ENCODE peak calls at places on chromosomes 4 and X, in five cellular contexts. W is uterus, I is foreskin fibroblast, Q is H7, T is upper lobe of right lung. O is an unnamed sample.

GRCh38 chr4:62133977-62134376 is 933.9 kb downstream of the ADGRL3 start:
- DNase-seq in W (no peak), I (no peak), Q (no peak), T (no peak), O (no peak)

GRCh38 chrX:121876316-121876715 is 828.9 kb downstream of the GLUD2 start:
- DNase-seq in W (no peak), I (peak), Q (no peak), T (no peak), O (no peak)

GRCh38 chr4:13160906-13161305 is 323.2 kb downstream of the RAB28 start:
- DNase-seq in W (no peak), I (no peak), Q (no peak), T (no peak), O (no peak)

GRCh38 chr4:21628916-21629315 is 319.7 kb downstream of the KCNIP4 start:
- DNase-seq in W (no peak), I (no peak), Q (no peak), T (no peak), O (no peak)

GRCh38 chrX:119455264-119455663 is 13.0 kb upstream of the SLC25A5 start:
- DNase-seq in W (no peak), I (no peak), Q (no peak), T (no peak), O (peak)

GRCh38 chrX:154136627-154137161 is 7.3 kb upstream of the OPN1LW start:
- DNase-seq in W (peak), I (peak), Q (peak), T (peak), O (peak)

GRCh38 chrX:20217279-20217678 is 49.4 kb downstream of the RPS6KA3 start:
- DNase-seq in W (no peak), I (peak), Q (no peak), T (no peak), O (peak)

GRCh38 chr4:34371676-34372075 is 1872.6 kb downstream of the ARAP2 start:
- DNase-seq in W (no peak), I (no peak), Q (no peak), T (no peak), O (no peak)

GRCh38 chrX:122972604-122973003 is 211.5 kb upstream of the GRIA3 start:
- DNase-seq in W (no peak), I (no peak), Q (no peak), T (no peak), O (no peak)

GRCh38 chr4:167883271-167883670 is 209.1 kb upstream of the ANXA10 start:
- DNase-seq in W (no peak), I (no peak), Q (no peak), T (no peak), O (peak)

GRCh38 chr4:142519342-142519741 is 326.8 kb downstream of the INPP4B start:
- DNase-seq in W (no peak), I (no peak), Q (no peak), T (no peak), O (no peak)

GRCh38 chr4:82372502-82372873 is 1.3 kb downstream of the HNRNPD start:
- DNase-seq in W (no peak), I (no peak), Q (peak), T (no peak), O (peak)

GRCh38 chrX:74063426-74064155 is 240.4 kb upstream of the ZCCHC13 start:
- DNase-seq in W (no peak), I (no peak), Q (no peak), T (no peak), O (no peak)

GRCh38 chr4:14607578-14607977 is 394.7 kb upstream of the CPEB2 start:
- DNase-seq in W (no peak), I (peak), Q (no peak), T (no peak), O (no peak)

GRCh38 chr4:185810746-185811508 is 1.1 kb downstream of the SORBS2 start:
- DNase-seq in W (no peak), I (no peak), Q (peak), T (no peak), O (no peak)
- H3K4me3 ChIP-seq in W (no peak), I (no peak), Q (no peak), T (peak), O (peak)

DNA sequence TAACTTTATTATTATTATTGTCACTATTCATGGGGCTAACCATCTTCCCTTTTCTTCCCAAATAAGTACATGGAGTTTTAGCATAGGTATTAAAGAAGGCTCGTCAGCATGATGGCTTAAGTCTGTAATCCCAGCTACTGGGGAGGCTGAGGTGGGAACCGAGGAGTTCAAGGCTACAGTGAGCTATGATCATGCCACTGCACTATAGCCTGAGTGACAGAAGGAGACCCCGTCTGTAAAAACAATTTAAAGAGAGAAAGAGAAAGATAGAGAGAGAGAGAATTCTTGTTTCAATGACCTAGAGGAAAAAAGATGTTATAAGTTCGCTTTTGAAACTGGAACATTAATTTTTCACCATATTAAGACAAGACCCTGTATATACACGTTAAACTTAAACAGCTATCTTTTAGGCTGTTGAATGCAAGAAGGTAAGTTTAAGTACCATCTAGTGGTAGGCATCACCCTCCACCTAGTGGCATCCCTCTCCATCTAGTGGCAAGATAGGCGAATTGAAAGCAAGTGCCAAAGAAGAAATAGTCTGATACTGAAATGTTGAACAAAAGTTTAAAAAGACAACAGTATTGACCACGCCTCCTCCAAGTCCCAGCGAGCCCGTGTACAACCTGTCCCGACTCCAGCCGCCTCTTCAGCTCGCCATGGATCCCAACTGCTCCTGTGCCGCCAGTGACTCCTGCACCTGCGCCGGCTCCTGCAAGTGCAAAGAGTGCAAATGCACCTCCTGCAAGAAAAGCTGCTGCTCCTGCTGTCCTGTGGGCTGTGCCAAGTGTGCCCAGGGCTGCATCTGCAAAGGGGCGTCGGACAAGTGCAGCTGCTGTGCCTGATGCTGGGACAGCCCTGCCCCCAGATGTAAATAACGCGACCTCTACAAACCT is 26.0 kb upstream of the YTHDC1 start:
- DNase-seq in W (no peak), I (peak), Q (peak), T (peak), O (peak)
- H3K4me3 ChIP-seq in W (no peak), I (peak), Q (peak), T (peak), O (no peak)

DNA sequence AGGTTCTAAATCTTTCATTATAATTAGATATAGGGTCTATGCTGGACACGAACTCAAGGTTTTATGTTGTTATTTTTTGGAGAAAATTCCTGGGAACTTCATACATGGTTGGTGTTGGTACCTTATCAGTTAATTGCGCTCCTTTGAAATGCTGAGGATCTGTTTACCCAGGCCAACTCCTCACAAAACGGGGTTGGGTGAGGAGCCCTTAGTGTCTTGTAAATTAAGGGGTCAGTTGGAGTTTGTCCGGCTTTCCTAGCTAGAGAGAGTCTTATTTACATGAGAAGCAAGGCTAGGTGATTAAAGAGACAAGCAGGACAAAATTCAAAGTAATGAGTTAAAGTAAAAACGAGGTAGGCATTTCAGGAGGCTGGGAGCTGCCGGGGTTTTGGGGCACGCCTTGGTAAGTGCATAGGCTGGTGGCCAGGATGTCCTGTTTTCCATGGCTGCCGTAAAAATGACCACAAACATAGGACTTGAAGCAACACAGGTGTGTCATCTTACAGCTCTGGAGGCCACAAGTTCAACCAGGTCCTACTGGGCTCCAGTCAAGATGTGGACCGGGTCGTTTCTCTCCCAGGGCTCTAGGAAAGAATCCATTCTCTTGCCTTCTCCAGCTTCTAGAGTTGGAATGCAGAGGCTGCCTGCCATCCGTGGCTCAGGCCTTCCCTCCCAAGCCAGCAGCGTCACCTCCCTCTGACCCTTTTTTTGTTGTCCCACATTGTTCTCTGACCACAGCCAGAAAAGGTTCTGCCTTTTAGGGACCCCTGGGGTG is 19.8 kb downstream of the PSAPL1 start:
- DNase-seq in W (peak), I (no peak), Q (peak), T (peak), O (no peak)
- H3K4me3 ChIP-seq in W (no peak), I (no peak), Q (no peak), T (no peak), O (no peak)

DNA sequence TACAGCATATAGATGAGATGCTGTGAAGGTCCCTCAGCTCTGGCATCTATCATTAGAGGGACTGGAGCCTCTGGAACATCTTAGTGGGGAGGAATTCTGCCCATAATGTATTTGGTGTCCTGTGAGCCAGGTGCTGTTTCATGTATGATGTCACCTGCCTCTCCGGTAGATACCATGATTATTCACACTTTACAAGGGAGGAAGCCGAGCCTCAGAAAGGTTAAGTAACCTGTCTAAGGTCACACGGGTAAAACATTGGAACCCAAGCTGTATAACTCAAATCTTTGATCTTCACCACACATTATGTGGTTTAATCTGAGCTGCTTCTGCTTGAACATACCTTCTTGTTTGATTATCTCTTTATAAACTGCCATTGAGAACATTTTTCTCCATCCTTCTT is 442.8 kb downstream of the BCOR start:
- DNase-seq in W (no peak), I (no peak), Q (no peak), T (no peak), O (no peak)
- H3K4me3 ChIP-seq in W (no peak), I (no peak), Q (no peak), T (no peak), O (no peak)

DNA sequence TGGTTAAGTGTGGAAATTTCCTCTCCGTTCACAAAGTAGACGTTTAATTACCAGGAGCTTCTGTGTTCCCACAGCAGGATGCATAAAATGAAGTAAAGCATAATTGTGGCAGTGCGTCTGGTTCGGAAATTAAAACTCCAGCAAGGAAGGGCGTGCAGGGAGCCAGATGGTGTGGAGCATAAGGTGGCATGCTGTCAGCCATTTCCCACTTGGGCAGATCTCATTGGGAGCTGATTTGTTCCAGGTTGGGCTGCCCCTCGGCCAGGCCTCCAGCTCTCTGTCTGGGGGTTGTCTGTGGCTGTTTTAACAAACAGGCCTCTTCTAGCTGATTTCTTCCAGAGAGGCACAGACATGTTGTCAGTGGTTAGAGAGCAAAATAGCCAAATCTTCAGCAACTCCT is 182.1 kb upstream of the CLNK start:
- DNase-seq in W (no peak), I (no peak), Q (no peak), T (no peak), O (no peak)
- H3K4me3 ChIP-seq in W (no peak), I (no peak), Q (no peak), T (no peak), O (no peak)

GRCh38 chrX:129653181-129653984 is 1.4 kb downstream of the APLN start:
- DNase-seq in W (no peak), I (no peak), Q (peak), T (no peak), O (no peak)
- H3K4me3 ChIP-seq in W (no peak), I (peak), Q (peak), T (no peak), O (no peak)

DNA sequence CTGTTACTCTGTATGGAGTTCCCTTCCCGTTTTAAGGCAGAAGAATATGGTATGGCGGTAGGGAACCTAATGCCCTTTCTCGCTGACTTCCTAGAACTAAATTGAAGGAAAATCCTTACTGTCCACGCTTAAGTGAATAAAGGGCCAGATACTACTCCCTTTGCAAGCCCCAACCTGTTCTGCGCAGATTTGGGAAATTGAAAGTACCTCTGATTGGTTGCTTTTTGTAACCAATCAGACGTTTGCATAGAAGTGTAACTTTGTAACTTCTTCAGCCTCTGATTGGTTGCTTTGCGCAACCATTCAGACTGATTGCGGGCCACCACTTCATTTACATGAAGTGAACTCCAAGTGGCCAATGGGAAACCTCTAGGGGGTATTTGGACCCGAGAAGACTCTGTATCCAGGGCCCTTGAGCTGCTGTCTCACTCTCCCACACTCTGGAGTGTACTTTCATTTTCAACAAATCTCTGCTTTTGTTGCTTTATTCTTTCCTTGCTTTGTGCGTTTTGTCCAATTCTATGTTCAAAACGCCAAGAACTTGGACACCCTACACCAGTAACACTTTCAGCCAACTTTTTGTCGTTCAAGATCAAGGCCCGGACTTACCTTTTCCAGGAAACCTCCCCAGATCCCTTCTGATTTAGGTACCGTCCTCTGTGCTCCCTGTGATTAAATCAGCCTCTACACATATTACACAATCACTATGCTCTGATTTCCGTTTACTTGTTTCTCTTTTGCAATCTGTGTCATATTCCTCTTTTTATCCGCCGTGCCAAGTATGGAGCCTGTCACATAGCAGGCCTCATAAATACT is 1.0 kb upstream of the TMEM33 start:
- DNase-seq in W (no peak), I (no peak), Q (no peak), T (no peak), O (no peak)
- H3K4me3 ChIP-seq in W (peak), I (peak), Q (no peak), T (peak), O (no peak)

GRCh38 chr4:23322732-23323131 is 567.1 kb downstream of the PPARGC1A start:
- DNase-seq in W (no peak), I (no peak), Q (no peak), T (no peak), O (no peak)
- H3K4me3 ChIP-seq in W (no peak), I (no peak), Q (no peak), T (no peak), O (no peak)

GRCh38 chr4:122733805-122734155 is 1.3 kb downstream of the BBS12 start:
- DNase-seq in W (no peak), I (no peak), Q (no peak), T (no peak), O (no peak)
- H3K4me3 ChIP-seq in W (no peak), I (peak), Q (no peak), T (peak), O (peak)